ENCODE peak calls at places on chromosomes 1 and 21, in ten cellular contexts. D, W, U, Q, V, G, O, A, Z and X are unnamed samples.

GRCh38 chr1:175338447-175339135 is 146.0 kb upstream of the KIAA0040 start:
- DNase-seq in U (peak; percentile 61), G (no peak), O (no peak), Q (no peak), W (peak; percentile 68), D (no peak), Z (no peak), A (peak; percentile 38), V (peak; percentile 66), X (peak; percentile 21)

GRCh38 chr1:206951318-206952105 is 5.2 kb upstream of the PIGR start:
- DNase-seq in O (no peak), D (no peak), Z (no peak), W (no peak), G (no peak), V (no peak), Q (no peak), U (no peak), A (peak; percentile 46), X (no peak)

GRCh38 chr1:218344814-218345672 is at the start of gene TGFB2:
- DNase-seq in O (peak; percentile 54), V (peak; percentile 30), G (no peak), W (peak; percentile 63), D (peak; percentile 85), Q (no peak), Z (peak; percentile 63), A (peak; percentile 40), U (peak; percentile 55), X (no peak)

GRCh38 chr21:31184462-31184861 is 146.2 kb upstream of the KRTAP19-8 start:
- DNase-seq in A (no peak), V (peak; percentile 40), Z (no peak), G (no peak), Q (no peak), W (no peak), U (no peak), O (no peak), D (no peak), X (no peak)

GRCh38 chr1:21932127-21932526 is 5.0 kb downstream of the HSPG2 start:
- DNase-seq in U (no peak), W (peak; percentile 71), A (no peak), Z (peak; percentile 60), D (peak; percentile 86), O (no peak), G (no peak), Q (no peak), V (no peak), X (no peak)

GRCh38 chr21:29416268-29416667 is 117.5 kb downstream of the BACH1 start:
- DNase-seq in O (no peak), Q (no peak), A (no peak), Z (no peak), W (no peak), G (no peak), U (no peak), V (no peak), D (no peak), X (no peak)

GRCh38 chr21:34704119-34704518 is 35.3 kb downstream of the CLIC6 start:
- DNase-seq in W (no peak), Q (no peak), V (no peak), G (no peak), A (no peak), O (no peak), D (peak; percentile 40), U (no peak), Z (no peak), X (no peak)

GRCh38 chr1:152029144-152029936 is 7.5 kb downstream of the S100A11 start:
- DNase-seq in O (no peak), Q (no peak), W (no peak), A (no peak), D (peak; percentile 43), G (no peak), U (no peak), V (no peak), Z (no peak), X (no peak)

GRCh38 chr1:93811646-93812045 is 67.4 kb downstream of the DNTTIP2 start:
- DNase-seq in O (no peak), G (no peak), W (no peak), Q (no peak), A (no peak), V (no peak), D (peak; percentile 26), Z (no peak), U (no peak), X (no peak)

DNA sequence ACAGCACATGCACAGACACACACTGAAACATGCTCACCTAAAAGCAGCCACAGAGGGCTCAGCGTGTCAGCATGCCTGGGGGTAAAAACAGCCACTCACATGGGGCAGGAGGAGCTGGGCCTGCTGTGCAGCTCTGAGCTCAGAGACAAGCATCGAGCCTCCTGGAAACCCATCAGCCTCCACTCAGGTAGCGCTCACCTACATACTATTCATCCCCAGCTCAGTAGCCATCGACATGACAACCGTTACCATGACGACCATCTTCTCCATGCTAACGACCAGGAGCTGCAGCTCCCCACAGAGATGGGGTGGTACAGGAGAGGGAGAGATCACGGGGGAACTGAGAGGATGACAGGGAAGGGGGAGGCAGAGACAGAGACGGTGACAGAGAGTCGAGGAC is 28.6 kb downstream of the SDC3 start:
- DNase-seq in V (no peak), Z (no peak), D (no peak), A (no peak), O (no peak), U (no peak), G (no peak), Q (no peak), W (peak; percentile 41), X (no peak)
- TF ChIP-seq POLR2A in V (no peak), Z (no peak), D (no peak), A (no peak), O (no peak), U (no peak), G (no peak), Q (no peak), W (no peak), X (no peak)

GRCh38 chr1:67686272-67687197 is 1.5 kb downstream of the GADD45A start:
- DNase-seq in D (peak; percentile 99), A (peak; percentile 85), W (peak; percentile 81), Z (peak; percentile 75), G (peak; percentile 87), U (peak; percentile 81), V (peak; percentile 70), O (peak; percentile 78), Q (peak; percentile 54), X (peak; percentile 53)
- TF ChIP-seq POLR2A in D (peak; percentile 85), A (peak; percentile 82), W (no peak), Z (peak; percentile 62), G (no peak), U (peak; percentile 86), V (peak; percentile 93), O (peak; percentile 13), Q (peak; percentile 46), X (peak; percentile 36)

GRCh38 chr1:90149101-90149500 is 154.2 kb downstream of the ZNF326 start:
- DNase-seq in Q (no peak), D (no peak), W (peak; percentile 15), V (no peak), U (peak; percentile 12), A (no peak), G (no peak), O (no peak), Z (no peak), X (no peak)

GRCh38 chr1:90155721-90156487 is 161.0 kb downstream of the ZNF326 start:
- DNase-seq in V (no peak), Z (no peak), W (no peak), Q (no peak), G (no peak), O (no peak), U (no peak), A (no peak), D (no peak), X (no peak)

DNA sequence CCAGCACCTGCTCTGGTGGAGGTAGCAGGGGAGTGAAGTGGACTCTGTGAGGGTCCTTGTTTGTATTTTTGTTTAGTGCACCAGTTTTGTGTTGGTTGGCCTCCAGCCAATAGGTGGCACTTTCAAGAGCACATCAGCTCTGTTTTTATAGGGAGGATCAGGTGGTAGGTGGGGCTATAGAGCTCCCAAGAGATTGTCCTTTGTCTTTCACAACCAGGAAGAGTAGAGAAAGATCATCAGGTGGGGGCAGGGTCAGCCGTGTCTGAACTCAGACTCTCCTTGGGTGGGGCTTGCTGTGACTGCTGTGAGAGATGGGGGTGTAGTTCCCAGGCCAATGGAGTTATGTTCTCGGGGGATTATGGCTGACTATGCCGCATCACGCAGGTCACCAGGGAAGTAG is 159.8 kb downstream of the ZNF326 start:
- DNase-seq in O (no peak), Z (no peak), D (no peak), Q (no peak), V (no peak), U (no peak), W (no peak), G (no peak), A (no peak), X (no peak)
- TF ChIP-seq POLR2A in O (no peak), Z (no peak), D (no peak), Q (no peak), V (no peak), U (no peak), W (no peak), G (no peak), A (no peak), X (no peak)

DNA sequence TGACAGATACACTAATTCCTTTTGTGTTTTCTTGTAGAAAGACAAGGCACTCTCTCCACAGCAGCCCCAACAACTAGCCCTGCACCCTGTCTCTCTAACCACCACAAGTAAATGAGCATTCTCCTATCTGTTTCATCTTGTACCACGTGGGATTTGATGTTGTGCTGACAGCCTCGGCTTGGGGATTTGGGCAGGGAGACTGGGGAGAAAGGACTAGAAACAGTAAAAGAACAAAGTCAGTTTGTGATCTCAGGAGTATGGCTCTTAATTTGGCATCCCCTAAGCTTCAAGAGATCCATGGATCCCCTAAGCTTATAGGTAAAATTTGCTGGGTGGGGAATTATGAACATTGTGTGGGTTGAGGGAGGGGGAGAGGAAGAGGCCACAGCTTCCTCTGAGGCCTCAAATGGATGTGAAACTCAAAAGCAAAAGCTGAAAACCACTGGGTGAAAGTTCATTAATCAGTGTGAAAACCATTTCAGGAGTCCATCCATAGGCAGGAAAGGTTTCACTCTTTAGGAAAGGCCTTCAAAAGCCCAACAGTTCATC is 3.1 kb downstream of the C1orf162 start:
- DNase-seq in U (no peak), Z (no peak), Q (no peak), D (no peak), V (peak; percentile 67), G (no peak), W (no peak), O (no peak), A (no peak), X (no peak)
- TF ChIP-seq POLR2A in U (no peak), Z (no peak), Q (no peak), D (no peak), V (no peak), G (no peak), W (no peak), O (no peak), A (no peak), X (no peak)

DNA sequence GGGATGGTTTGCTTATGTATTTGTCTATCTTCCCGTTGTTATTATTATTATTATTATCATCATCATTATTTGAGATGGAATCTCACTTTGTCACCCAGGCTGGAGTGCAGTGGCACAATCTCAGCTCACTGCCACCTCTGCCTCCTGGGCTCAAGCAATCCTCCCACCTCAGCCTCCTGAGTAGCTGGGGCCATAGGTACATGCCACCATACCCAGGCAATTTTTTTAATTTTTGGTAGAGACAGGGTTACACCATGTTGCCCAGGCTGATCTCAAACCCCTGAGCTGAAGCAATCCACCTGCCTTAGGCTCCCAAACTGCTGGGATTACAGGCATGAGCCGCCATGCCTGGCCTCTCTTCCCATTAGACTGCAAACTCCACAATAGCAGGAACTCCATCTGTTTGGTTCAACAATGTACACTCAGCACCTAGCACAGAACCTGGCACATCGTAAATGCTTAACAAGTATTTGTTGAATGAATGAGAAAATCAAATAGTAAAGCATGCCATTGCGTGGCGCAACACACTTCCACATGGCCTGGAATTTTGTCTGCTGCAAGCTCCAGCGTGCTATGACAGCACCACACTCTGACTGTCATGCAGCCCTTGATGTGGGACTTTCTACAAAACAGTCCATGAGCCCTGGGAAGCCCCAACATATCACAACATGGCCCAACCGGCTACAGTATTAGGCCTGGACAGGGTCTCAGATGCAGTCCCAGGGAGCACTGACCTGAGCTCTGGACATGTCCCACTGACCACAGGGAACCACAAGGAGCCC is 3.8 kb upstream of the TINAGL1 start:
- DNase-seq in Z (no peak), O (no peak), A (no peak), W (no peak), Q (no peak), U (no peak), D (peak; percentile 50), V (no peak), G (no peak), X (no peak)
- TF ChIP-seq POLR2A in Z (no peak), O (no peak), A (no peak), W (no peak), Q (no peak), U (no peak), D (no peak), V (no peak), G (no peak), X (no peak)